ENCODE peak calls at places on chromosomes 2 and 18, in ten cellular contexts. H, L, C, D, X, P, Z, Q, O and U are unnamed samples.
A peak's percentile ranks its signal among the peaks of the same experiment; 100 is the strongest.

GRCh38 chr18:58132595-58133191 is 88.7 kb downstream of the NEDD4L start:
- DNase-seq in H (no peak), L (no peak), C (no peak), D (no peak), X (no peak), P (peak; percentile 23), Z (no peak), Q (no peak), O (no peak), U (no peak)

GRCh38 chr2:168912466-168913170 is 11.5 kb downstream of the G6PC2 start:
- DNase-seq in H (peak; percentile 61), L (peak; percentile 42), C (no peak), D (peak; percentile 45), X (no peak), P (peak; percentile 38), Z (peak; percentile 89), Q (no peak), O (peak; percentile 14), U (peak; percentile 34)

GRCh38 chr2:231660860-231661259 is 47.5 kb upstream of the PTMA start:
- DNase-seq in H (no peak), L (no peak), C (no peak), D (no peak), X (no peak), P (no peak), Z (no peak), Q (no peak), O (no peak), U (no peak)

GRCh38 chr2:54632733-54633692 is 90.4 kb upstream of the EML6 start:
- DNase-seq in H (no peak), L (no peak), C (no peak), D (no peak), X (no peak), P (peak; percentile 64), Z (no peak), Q (no peak), O (no peak), U (no peak)

GRCh38 chr2:45743531-45744391 is 92.3 kb downstream of the PRKCE start:
- DNase-seq in H (no peak), L (no peak), C (peak; percentile 46), D (no peak), X (no peak), P (peak; percentile 64), Z (no peak), Q (no peak), O (no peak), U (no peak)

GRCh38 chr2:101354910-101355309 is 32.4 kb downstream of the CREG2 start:
- DNase-seq in H (no peak), L (no peak), C (no peak), D (no peak), X (no peak), P (no peak), Z (no peak), Q (no peak), O (no peak), U (no peak)

GRCh38 chr2:39546937-39547336 is 109.9 kb upstream of the MAP4K3 start:
- DNase-seq in H (no peak), L (no peak), C (no peak), D (no peak), X (no peak), P (peak; percentile 32), Z (no peak), Q (no peak), O (no peak), U (no peak)

GRCh38 chr2:72892506-72893173 is 5.4 kb downstream of the SPR start:
- DNase-seq in H (peak; percentile 14), L (peak; percentile 58), C (peak; percentile 76), D (peak; percentile 56), X (peak; percentile 73), P (peak; percentile 72), Z (peak; percentile 63), Q (peak; percentile 51), O (peak; percentile 60), U (peak; percentile 69)

GRCh38 chr2:95297639-95298395 is 670 bp downstream of the KCNIP3 start:
- DNase-seq in H (no peak), L (no peak), C (no peak), D (no peak), X (no peak), P (no peak), Z (no peak), Q (no peak), O (no peak), U (no peak)

GRCh38 chr2:205439621-205440020 is 242.7 kb upstream of the NRP2 start:
- DNase-seq in H (no peak), L (no peak), C (no peak), D (no peak), X (no peak), P (no peak), Z (no peak), Q (no peak), O (no peak), U (no peak)